ENCODE peak calls at places on chromosomes 2 and 18, in six cellular contexts. I is IMR-90, K is neuronal stem cell, F is H1, A is mesendoderm, Q is mesenchymal stem cell. D is an unnamed sample.

GRCh38 chr2:174259981-174260380 is 11.6 kb upstream of the OLA1 start:
- DNase-seq in I (peak; percentile 85), K (no peak), F (no peak), A (no peak), Q (peak; percentile 80), D (no peak)

GRCh38 chr2:108910541-108911396 is 78.3 kb downstream of the EDAR start:
- DNase-seq in I (no peak), K (no peak), F (no peak), A (no peak), Q (no peak), D (peak; percentile 20)

GRCh38 chr2:46175409-46175808 is 121.8 kb upstream of the EPAS1 start:
- DNase-seq in I (peak; percentile 68), K (no peak), F (no peak), A (no peak), Q (no peak), D (no peak)

GRCh38 chr2:50347355-50348044 is 684.4 kb downstream of the NRXN1 start:
- DNase-seq in I (no peak), K (peak; percentile 61), F (no peak), A (peak; percentile 57), Q (peak; percentile 3), D (peak; percentile 51)

GRCh38 chr2:3446381-3446780 is 66.9 kb downstream of the TRAPPC12 start:
- DNase-seq in I (no peak), K (no peak), F (no peak), A (no peak), Q (no peak), D (no peak)

GRCh38 chr2:45009928-45010705 is 865 bp upstream of the SIX2 start:
- DNase-seq in I (no peak), K (no peak), F (no peak), A (peak; percentile 88), Q (peak; percentile 26), D (no peak)

GRCh38 chr2:10325278-10326145 is 22.8 kb downstream of the HPCAL1 start:
- DNase-seq in I (no peak), K (no peak), F (no peak), A (no peak), Q (no peak), D (peak; percentile 54)

GRCh38 chr2:127195140-127196074 is 24.7 kb downstream of the CYP27C1 start:
- DNase-seq in I (no peak), K (no peak), F (no peak), A (no peak), Q (no peak), D (no peak)

GRCh38 chr2:236871500-236872001 is 214.1 kb upstream of the COPS8 start:
- DNase-seq in I (peak; percentile 91), K (no peak), F (no peak), A (no peak), Q (peak; percentile 100), D (no peak)

GRCh38 chr2:794554-795244 is 117.5 kb upstream of the TMEM18 start:
- DNase-seq in I (no peak), K (no peak), F (no peak), A (no peak), Q (no peak), D (peak; percentile 37)

GRCh38 chr2:30356061-30356460 is 91.0 kb upstream of the LCLAT1 start:
- DNase-seq in I (no peak), K (no peak), F (no peak), A (no peak), Q (peak; percentile 40), D (no peak)

GRCh38 chr18:12048827-12049175 is 44.8 kb upstream of the ANKRD62 start:
- DNase-seq in I (peak; percentile 80), K (no peak), F (no peak), A (no peak), Q (peak; percentile 71), D (no peak)

GRCh38 chr2:30249354-30249753 is 18.0 kb downstream of the LBH start:
- DNase-seq in I (no peak), K (no peak), F (no peak), A (no peak), Q (no peak), D (no peak)

GRCh38 chr2:36397040-36397616 is 41.5 kb downstream of the CRIM1 start:
- DNase-seq in I (peak; percentile 42), K (no peak), F (no peak), A (no peak), Q (peak; percentile 26), D (no peak)

GRCh38 chr2:85706604-85707296 is 12.6 kb downstream of the GNLY start:
- DNase-seq in I (no peak), K (no peak), F (no peak), A (no peak), Q (no peak), D (no peak)

GRCh38 chr2:225472161-225472560 is 72.7 kb downstream of the NYAP2 start:
- DNase-seq in I (no peak), K (no peak), F (no peak), A (no peak), Q (no peak), D (no peak)

GRCh38 chr2:227703280-227703732 is 14.5 kb downstream of the SLC19A3 start:
- DNase-seq in I (peak; percentile 7), K (no peak), F (peak; percentile 38), A (peak; percentile 94), Q (peak; percentile 1), D (no peak)

GRCh38 chr2:67169417-67170140 is 227.6 kb upstream of the ETAA1 start:
- DNase-seq in I (peak; percentile 56), K (no peak), F (no peak), A (peak; percentile 54), Q (no peak), D (no peak)

GRCh38 chr2:199303814-199304213 is 153.9 kb downstream of the SATB2 start:
- DNase-seq in I (peak; percentile 94), K (no peak), F (no peak), A (peak; percentile 59), Q (peak; percentile 68), D (no peak)

GRCh38 chr2:128867936-128868636 is 549.4 kb upstream of the HS6ST1 start:
- DNase-seq in I (no peak), K (no peak), F (no peak), A (no peak), Q (no peak), D (no peak)

GRCh38 chr2:135662088-135662487 is 79.6 kb upstream of the UBXN4 start:
- DNase-seq in I (peak; percentile 55), K (no peak), F (no peak), A (no peak), Q (peak; percentile 28), D (no peak)

GRCh38 chr2:168468354-168468753 is 12.3 kb downstream of the CERS6 start:
- DNase-seq in I (no peak), K (no peak), F (no peak), A (no peak), Q (no peak), D (no peak)

GRCh38 chr18:41378628-41379027 is 576.4 kb upstream of the PIK3C3 start:
- DNase-seq in I (peak; percentile 70), K (peak; percentile 15), F (no peak), A (peak; percentile 52), Q (peak; percentile 59), D (no peak)

GRCh38 chr2:143071185-143071876 is 57.9 kb upstream of the ARHGAP15 start:
- DNase-seq in I (no peak), K (no peak), F (no peak), A (no peak), Q (no peak), D (no peak)

GRCh38 chr2:144354953-144355352 is 165.0 kb downstream of the ZEB2 start:
- DNase-seq in I (peak; percentile 20), K (no peak), F (no peak), A (no peak), Q (peak; percentile 38), D (no peak)

GRCh38 chr2:36450466-36451196 is 95.1 kb downstream of the CRIM1 start:
- DNase-seq in I (peak; percentile 89), K (no peak), F (no peak), A (peak; percentile 47), Q (peak; percentile 82), D (no peak)

GRCh38 chr2:212619954-212620353 is 81.4 kb upstream of the ERBB4 start:
- DNase-seq in I (peak; percentile 19), K (no peak), F (no peak), A (no peak), Q (no peak), D (no peak)

DNA sequence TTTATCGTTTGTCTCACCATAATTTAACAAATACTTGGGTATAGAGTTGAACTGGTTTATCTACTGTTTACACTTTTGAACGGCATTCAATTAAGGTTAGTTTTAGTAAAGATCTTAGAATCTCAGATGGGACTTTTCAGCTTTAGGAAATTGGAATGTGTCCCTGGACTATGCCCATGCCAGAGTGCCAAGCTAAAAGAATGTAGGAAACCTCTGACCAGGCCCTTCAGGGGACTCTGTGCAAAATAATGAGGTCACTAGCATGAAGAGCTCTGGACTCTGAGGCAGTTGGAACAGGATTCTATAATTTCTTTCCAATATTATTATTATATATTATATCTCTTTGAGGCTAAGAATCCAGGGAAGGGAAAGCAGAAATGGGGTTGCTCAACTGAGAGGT is 13.5 kb downstream of the DIS3L2 start:
- DNase-seq in I (no peak), K (no peak), F (no peak), A (no peak), Q (no peak), D (no peak)
- H2BK15ac ChIP-seq in I (no peak overlapping the region), K (no peak overlapping the region), F (no peak overlapping the region), A (no peak overlapping the region), Q (no peak overlapping the region), D (no peak overlapping the region)

DNA sequence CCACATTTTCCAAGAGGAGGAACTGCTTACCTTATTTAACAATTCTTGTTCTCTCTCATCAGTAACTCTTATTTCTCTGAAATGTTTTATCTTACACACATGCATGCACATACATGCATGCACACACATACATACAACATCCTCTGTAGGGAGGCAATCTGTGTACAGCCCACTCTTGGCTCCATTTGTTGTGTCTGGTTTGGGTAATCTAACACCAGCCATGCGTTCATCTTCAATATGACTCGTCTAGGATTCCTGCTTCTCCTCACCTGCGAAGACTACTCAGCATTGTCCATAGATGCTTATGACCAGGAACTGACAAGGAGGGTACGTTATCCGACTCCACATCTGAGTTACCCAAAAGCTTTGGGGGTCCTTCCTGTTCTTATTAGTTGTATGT is 18.0 kb downstream of the LYPD6B start:
- DNase-seq in I (no peak), K (no peak), F (no peak), A (no peak), Q (no peak), D (no peak)
- H3K23ac ChIP-seq in I (no peak overlapping the region), K (no peak overlapping the region), F (no peak overlapping the region), A (no peak overlapping the region), Q (no peak overlapping the region), D (no peak overlapping the region)

DNA sequence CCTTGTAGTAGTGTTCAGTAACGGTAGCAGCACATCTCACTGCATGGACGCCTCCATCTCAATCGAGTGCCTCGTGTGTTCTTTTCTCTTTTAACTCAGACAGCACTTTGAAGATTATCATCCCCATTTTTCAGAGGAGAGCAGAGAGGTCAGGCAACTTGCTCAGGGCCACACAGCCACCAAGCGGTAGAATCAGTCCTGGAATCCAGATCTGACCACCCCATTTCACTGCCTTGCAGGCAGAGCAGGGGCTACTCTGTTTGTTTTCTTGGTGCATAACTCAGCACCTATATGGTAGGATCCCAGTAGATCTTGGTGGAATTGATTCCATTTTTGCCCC is 129.5 kb downstream of the SMAD7 start:
- DNase-seq in I (no peak), K (no peak), F (no peak), A (no peak), Q (no peak), D (peak; percentile 8)
- H3K4me1 ChIP-seq in I (peaks cover 7% of the 10 kb centered on the region), K (peaks cover 20% of the 10 kb centered on the region), F (no peaks in the 10 kb centered on the region), A (no peaks in the 10 kb centered on the region), Q (peaks cover 11% of the 10 kb centered on the region), D (no peaks in the 10 kb centered on the region)

DNA sequence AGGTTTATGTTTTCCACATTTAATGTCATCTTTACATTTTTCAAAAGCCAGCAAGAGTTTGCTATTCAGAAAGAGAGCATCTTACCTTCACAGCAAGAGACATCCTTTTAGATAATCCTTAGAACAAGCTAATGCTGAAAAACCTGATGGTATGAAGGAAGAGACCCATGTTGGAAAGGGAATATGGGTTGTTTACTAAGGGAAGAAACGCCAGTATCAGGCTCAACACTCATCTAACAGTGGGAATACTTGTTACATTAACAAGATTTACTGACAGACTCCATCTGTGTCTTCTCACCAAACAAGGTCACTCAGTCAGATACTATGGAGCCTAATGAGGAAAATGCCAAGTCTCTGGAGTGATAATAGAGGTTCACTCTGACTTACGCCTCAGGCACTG is 1474.1 kb upstream of the SLC39A10 start:
- DNase-seq in I (no peak), K (no peak), F (no peak), A (peak; percentile 2), Q (no peak), D (no peak)
- H2BK15ac ChIP-seq in I (no peak overlapping the region), K (no peak overlapping the region), F (no peak overlapping the region), A (no peak overlapping the region), Q (no peak overlapping the region), D (no peak overlapping the region)

D was measured in H9.